ENCODE peak calls at places on chromosomes 4 and X, in ten cellular contexts. One of them, this sample, is unnamed.

GRCh38 chr4:159142985-159143384 is 40.1 kb downstream of the RAPGEF2 start:
- DNase-seq in tibial nerve: no peak
- DNase-seq in NB4: no peak
- DNase-seq in transverse colon: no peak
- DNase-seq in heart left ventricle: no peak
- DNase-seq in lower leg skin: no peak
- DNase-seq in A549: no peak
- DNase-seq in prostate gland: no peak
- DNase-seq in sigmoid colon: no peak
- DNase-seq in H1: no peak
- DNase-seq in this sample: no peak

GRCh38 chrX:101803451-101803850 is 128.4 kb downstream of the ZMAT1 start:
- DNase-seq in tibial nerve: no peak
- DNase-seq in NB4: no peak
- DNase-seq in transverse colon: no peak
- DNase-seq in heart left ventricle: no peak
- DNase-seq in lower leg skin: no peak
- DNase-seq in A549: peak
- DNase-seq in prostate gland: no peak
- DNase-seq in sigmoid colon: no peak
- DNase-seq in H1: no peak
- DNase-seq in this sample: no peak

GRCh38 chrX:125826080-125826479 is 340.0 kb downstream of the DCAF12L2 start:
- DNase-seq in tibial nerve: no peak
- DNase-seq in NB4: no peak
- DNase-seq in transverse colon: no peak
- DNase-seq in heart left ventricle: no peak
- DNase-seq in lower leg skin: no peak
- DNase-seq in A549: no peak
- DNase-seq in prostate gland: no peak
- DNase-seq in sigmoid colon: no peak
- DNase-seq in H1: no peak
- DNase-seq in this sample: no peak

GRCh38 chrX:104539081-104539480 is 26.9 kb upstream of the IL1RAPL2 start:
- DNase-seq in tibial nerve: no peak
- DNase-seq in NB4: no peak
- DNase-seq in transverse colon: no peak
- DNase-seq in heart left ventricle: no peak
- DNase-seq in lower leg skin: no peak
- DNase-seq in A549: no peak
- DNase-seq in prostate gland: no peak
- DNase-seq in sigmoid colon: no peak
- DNase-seq in H1: no peak
- DNase-seq in this sample: no peak

GRCh38 chr4:16843831-16844508 is 54.5 kb downstream of the LDB2 start:
- DNase-seq in tibial nerve: no peak
- DNase-seq in NB4: no peak
- DNase-seq in transverse colon: no peak
- DNase-seq in heart left ventricle: no peak
- DNase-seq in lower leg skin: no peak
- DNase-seq in A549: no peak
- DNase-seq in prostate gland: no peak
- DNase-seq in sigmoid colon: no peak
- DNase-seq in H1: no peak
- DNase-seq in this sample: no peak

GRCh38 chr4:26163425-26164362 is 157.1 kb upstream of the RBPJ start:
- DNase-seq in tibial nerve: no peak
- DNase-seq in NB4: no peak
- DNase-seq in transverse colon: no peak
- DNase-seq in heart left ventricle: no peak
- DNase-seq in lower leg skin: no peak
- DNase-seq in A549: no peak
- DNase-seq in prostate gland: no peak
- DNase-seq in sigmoid colon: no peak
- DNase-seq in H1: no peak
- DNase-seq in this sample: no peak

GRCh38 chr4:106299977-106300376 is 16.0 kb downstream of the TBCK start:
- DNase-seq in tibial nerve: no peak
- DNase-seq in NB4: peak
- DNase-seq in transverse colon: no peak
- DNase-seq in heart left ventricle: no peak
- DNase-seq in lower leg skin: no peak
- DNase-seq in A549: no peak
- DNase-seq in prostate gland: no peak
- DNase-seq in sigmoid colon: no peak
- DNase-seq in H1: no peak
- DNase-seq in this sample: no peak

GRCh38 chr4:119659576-119659975 is 31.0 kb upstream of the PDE5A start:
- DNase-seq in tibial nerve: no peak
- DNase-seq in NB4: no peak
- DNase-seq in transverse colon: no peak
- DNase-seq in heart left ventricle: no peak
- DNase-seq in lower leg skin: no peak
- DNase-seq in A549: peak
- DNase-seq in prostate gland: no peak
- DNase-seq in sigmoid colon: no peak
- DNase-seq in H1: no peak
- DNase-seq in this sample: no peak

GRCh38 chr4:88008133-88008621 is 742 bp downstream of the PKD2 start:
- DNase-seq in tibial nerve: no peak
- DNase-seq in NB4: peak
- DNase-seq in transverse colon: peak
- DNase-seq in heart left ventricle: peak
- DNase-seq in lower leg skin: no peak
- DNase-seq in A549: peak
- DNase-seq in prostate gland: peak
- DNase-seq in sigmoid colon: peak
- DNase-seq in H1: peak
- DNase-seq in this sample: peak

DNA sequence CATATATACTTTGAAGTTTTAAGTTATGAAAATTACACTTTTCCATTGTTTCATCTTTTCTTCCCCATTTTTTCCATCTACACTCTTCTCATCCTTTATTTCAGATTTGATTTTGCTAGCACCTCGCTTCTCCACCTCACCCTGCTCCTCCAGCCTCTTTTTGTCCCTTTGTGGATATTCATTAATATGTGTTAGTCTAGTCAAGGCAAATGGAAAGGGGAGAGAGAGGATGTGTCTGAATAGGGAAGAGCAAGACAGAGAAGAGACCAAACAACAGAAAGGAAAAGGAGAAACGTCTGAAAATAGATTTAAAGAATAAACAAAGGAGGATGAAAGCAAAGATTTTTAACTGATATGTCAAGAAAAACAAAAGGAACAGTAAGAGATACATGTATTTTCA is 24.1 kb downstream of the GPM6A start:
- DNase-seq in tibial nerve: no peak
- DNase-seq in NB4: no peak
- DNase-seq in transverse colon: no peak
- DNase-seq in heart left ventricle: no peak
- DNase-seq in lower leg skin: no peak
- DNase-seq in A549: no peak
- DNase-seq in prostate gland: no peak
- DNase-seq in sigmoid colon: no peak
- DNase-seq in H1: no peak
- DNase-seq in this sample: no peak
- TF ChIP-seq POLR2A in tibial nerve: no peak
- TF ChIP-seq POLR2A in NB4: no peak
- TF ChIP-seq POLR2A in transverse colon: no peak
- TF ChIP-seq POLR2A in heart left ventricle: no peak
- TF ChIP-seq POLR2A in lower leg skin: no peak
- TF ChIP-seq POLR2A in A549: no peak
- TF ChIP-seq POLR2A in prostate gland: no peak
- TF ChIP-seq POLR2A in sigmoid colon: no peak
- TF ChIP-seq POLR2A in H1: no peak
- TF ChIP-seq POLR2A in this sample: no peak

GRCh38 chrX:120350458-120351138 is 11.3 kb upstream of the ATP1B4 start:
- DNase-seq in tibial nerve: no peak
- DNase-seq in NB4: no peak
- DNase-seq in transverse colon: no peak
- DNase-seq in heart left ventricle: no peak
- DNase-seq in lower leg skin: no peak
- DNase-seq in A549: no peak
- DNase-seq in prostate gland: no peak
- DNase-seq in sigmoid colon: no peak
- DNase-seq in H1: no peak
- DNase-seq in this sample: no peak
- TF ChIP-seq POLR2A in tibial nerve: no peak
- TF ChIP-seq POLR2A in NB4: no peak
- TF ChIP-seq POLR2A in transverse colon: no peak
- TF ChIP-seq POLR2A in heart left ventricle: no peak
- TF ChIP-seq POLR2A in lower leg skin: no peak
- TF ChIP-seq POLR2A in A549: no peak
- TF ChIP-seq POLR2A in prostate gland: no peak
- TF ChIP-seq POLR2A in sigmoid colon: no peak
- TF ChIP-seq POLR2A in H1: no peak
- TF ChIP-seq POLR2A in this sample: no peak

GRCh38 chr4:139015948-139016451 is 419 bp downstream of the NOCT start:
- DNase-seq in tibial nerve: no peak
- DNase-seq in NB4: peak
- DNase-seq in transverse colon: peak
- DNase-seq in heart left ventricle: peak
- DNase-seq in lower leg skin: peak
- DNase-seq in A549: peak
- DNase-seq in prostate gland: peak
- DNase-seq in sigmoid colon: no peak
- DNase-seq in H1: no peak
- DNase-seq in this sample: no peak

GRCh38 chr4:139014391-139015268 is 951 bp upstream of the NOCT start:
- DNase-seq in tibial nerve: no peak
- DNase-seq in NB4: peak
- DNase-seq in transverse colon: no peak
- DNase-seq in heart left ventricle: peak
- DNase-seq in lower leg skin: peak
- DNase-seq in A549: peak
- DNase-seq in prostate gland: no peak
- DNase-seq in sigmoid colon: peak
- DNase-seq in H1: no peak
- DNase-seq in this sample: peak

GRCh38 chr4:139018501-139018900 is 2.9 kb downstream of the NOCT start:
- DNase-seq in tibial nerve: no peak
- DNase-seq in NB4: peak
- DNase-seq in transverse colon: no peak
- DNase-seq in heart left ventricle: no peak
- DNase-seq in lower leg skin: no peak
- DNase-seq in A549: no peak
- DNase-seq in prostate gland: no peak
- DNase-seq in sigmoid colon: no peak
- DNase-seq in H1: no peak
- DNase-seq in this sample: no peak

GRCh38 chr4:139017861-139018260 is 2.3 kb downstream of the NOCT start:
- DNase-seq in tibial nerve: no peak
- DNase-seq in NB4: peak
- DNase-seq in transverse colon: no peak
- DNase-seq in heart left ventricle: no peak
- DNase-seq in lower leg skin: no peak
- DNase-seq in A549: no peak
- DNase-seq in prostate gland: no peak
- DNase-seq in sigmoid colon: no peak
- DNase-seq in H1: no peak
- DNase-seq in this sample: no peak

DNA sequence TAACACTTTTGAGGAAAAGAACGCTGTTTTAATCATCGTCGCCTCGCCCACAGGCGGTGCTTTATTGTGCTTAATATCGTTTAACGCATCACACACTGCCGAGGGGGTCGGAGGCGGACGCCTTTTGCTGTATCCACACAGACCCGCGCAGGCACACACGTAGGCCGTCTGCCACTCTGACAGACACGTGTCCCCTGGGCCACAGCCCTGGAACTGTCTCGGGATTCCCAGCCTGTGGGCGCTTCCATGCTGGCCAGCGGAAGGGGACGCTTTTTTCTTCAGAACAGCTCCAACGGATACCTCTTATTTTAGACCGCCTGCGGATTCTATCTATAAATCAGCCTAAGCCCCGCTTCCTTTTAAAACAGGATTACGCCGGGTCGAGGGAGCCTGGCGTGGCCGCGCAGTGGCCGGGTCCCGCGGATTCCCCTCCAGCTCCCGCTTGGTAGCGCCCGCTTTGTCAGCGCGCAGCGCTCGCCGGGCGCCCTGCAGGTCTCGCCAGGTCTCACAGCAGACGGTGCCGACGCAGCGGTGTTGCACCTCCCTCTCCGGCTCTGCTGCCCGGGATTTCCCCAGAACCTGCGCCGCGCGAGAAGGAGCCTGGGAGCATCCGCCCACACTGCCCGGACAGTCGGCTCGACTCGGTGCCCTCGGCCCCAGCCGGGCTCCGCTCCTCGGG is at the start of gene NOCT:
- DNase-seq in tibial nerve: peak
- DNase-seq in NB4: peak
- DNase-seq in transverse colon: peak
- DNase-seq in heart left ventricle: peak
- DNase-seq in lower leg skin: peak
- DNase-seq in A549: peak
- DNase-seq in prostate gland: peak
- DNase-seq in sigmoid colon: peak
- DNase-seq in H1: peak
- DNase-seq in this sample: peak
- TF ChIP-seq POLR2A in tibial nerve: peak
- TF ChIP-seq POLR2A in NB4: peak
- TF ChIP-seq POLR2A in transverse colon: peak
- TF ChIP-seq POLR2A in heart left ventricle: peak
- TF ChIP-seq POLR2A in lower leg skin: no peak
- TF ChIP-seq POLR2A in A549: peak
- TF ChIP-seq POLR2A in prostate gland: peak
- TF ChIP-seq POLR2A in sigmoid colon: peak
- TF ChIP-seq POLR2A in H1: peak
- TF ChIP-seq POLR2A in this sample: peak

GRCh38 chr4:40057540-40058091 is 966 bp downstream of the N4BP2 start:
- DNase-seq in tibial nerve: peak
- DNase-seq in NB4: peak
- DNase-seq in transverse colon: peak
- DNase-seq in heart left ventricle: peak
- DNase-seq in lower leg skin: peak
- DNase-seq in A549: peak
- DNase-seq in prostate gland: peak
- DNase-seq in sigmoid colon: peak
- DNase-seq in H1: peak
- DNase-seq in this sample: peak
- TF ChIP-seq POLR2A in tibial nerve: peak
- TF ChIP-seq POLR2A in NB4: peak
- TF ChIP-seq POLR2A in transverse colon: peak
- TF ChIP-seq POLR2A in heart left ventricle: peak
- TF ChIP-seq POLR2A in lower leg skin: no peak
- TF ChIP-seq POLR2A in A549: no peak
- TF ChIP-seq POLR2A in prostate gland: peak
- TF ChIP-seq POLR2A in sigmoid colon: no peak
- TF ChIP-seq POLR2A in H1: peak
- TF ChIP-seq POLR2A in this sample: peak

GRCh38 chrX:16786139-16786790 is at the start of gene TXLNG:
- DNase-seq in tibial nerve: peak
- DNase-seq in NB4: peak
- DNase-seq in transverse colon: peak
- DNase-seq in heart left ventricle: peak
- DNase-seq in lower leg skin: peak
- DNase-seq in A549: peak
- DNase-seq in prostate gland: peak
- DNase-seq in sigmoid colon: peak
- DNase-seq in H1: peak
- DNase-seq in this sample: peak
- TF ChIP-seq POLR2A in tibial nerve: peak
- TF ChIP-seq POLR2A in NB4: peak
- TF ChIP-seq POLR2A in transverse colon: peak
- TF ChIP-seq POLR2A in heart left ventricle: peak
- TF ChIP-seq POLR2A in lower leg skin: no peak
- TF ChIP-seq POLR2A in A549: peak
- TF ChIP-seq POLR2A in prostate gland: peak
- TF ChIP-seq POLR2A in sigmoid colon: peak
- TF ChIP-seq POLR2A in H1: peak
- TF ChIP-seq POLR2A in this sample: peak